ENCODE peak calls at places on chromosomes 3 and 15, in five cellular contexts. K, U, F, X and E are unnamed samples.

GRCh38 chr3:195522254-195523023 is 20.7 kb downstream of the PPP1R2 start:
- DNase-seq in K (no peak), X (no peak), F (no peak), U (no peak), E (no peak)

GRCh38 chr3:102183186-102183585 is 251.6 kb upstream of the ZPLD1 start:
- DNase-seq in X (no peak), F (no peak), U (no peak), K (no peak), E (no peak)

GRCh38 chr15:23497710-23498111 is 50.7 kb upstream of the GOLGA6L2 start:
- DNase-seq in F (peak), X (no peak), U (no peak), K (no peak), E (no peak)

GRCh38 chr15:60528530-60528929 is 49.6 kb upstream of the ICE2 start:
- DNase-seq in K (no peak), F (peak), U (no peak), X (no peak), E (no peak)

GRCh38 chr15:99452728-99453643 is 112.8 kb upstream of the MEF2A start:
- DNase-seq in K (peak), X (peak), U (peak), F (no peak), E (peak)

GRCh38 chr3:59056706-59057105 is 6.9 kb upstream of the CFAP20DC start:
- DNase-seq in K (no peak), U (no peak), F (peak), X (no peak), E (no peak)

GRCh38 chr3:161859870-161860450 is 363.4 kb downstream of the OTOL1 start:
- DNase-seq in K (no peak), X (no peak), F (no peak), U (no peak), E (no peak)

GRCh38 chr3:12138044-12138443 is 20.7 kb downstream of the TIMP4 start:
- DNase-seq in X (no peak), U (no peak), F (no peak), K (no peak), E (no peak)

GRCh38 chr3:124788254-124788745 is 58.0 kb downstream of the UMPS start:
- DNase-seq in X (no peak), F (no peak), U (no peak), K (no peak), E (no peak)

GRCh38 chr15:62624541-62625399 is 417.8 kb upstream of the TPM1 start:
- DNase-seq in K (no peak), X (no peak), F (peak), U (no peak), E (no peak)

GRCh38 chr15:53710906-53711305 is 48.6 kb downstream of the WDR72 start:
- DNase-seq in U (no peak), F (no peak), X (no peak), K (no peak), E (no peak)

GRCh38 chr3:17028363-17028762 is 143.6 kb downstream of the PLCL2 start:
- DNase-seq in X (no peak), F (no peak), U (no peak), K (no peak), E (no peak)

GRCh38 chr3:82707035-82707434 is 945.6 kb upstream of the GBE1 start:
- DNase-seq in K (no peak), F (no peak), U (no peak), X (peak), E (no peak)

GRCh38 chr3:56366641-56366984 is 101.7 kb downstream of the ERC2 start:
- DNase-seq in K (no peak), X (no peak), F (peak), U (no peak), E (no peak)

GRCh38 chr15:30941520-30941919 is 37.8 kb downstream of the FAN1 start:
- DNase-seq in X (no peak), F (no peak), K (no peak), U (no peak), E (no peak)

GRCh38 chr15:63597033-63597790 is at the start of gene FBXL22:
- DNase-seq in K (peak), F (no peak), X (no peak), U (peak), E (no peak)

GRCh38 chr15:73899197-73900128 is 26.1 kb downstream of the TBC1D21 start:
- DNase-seq in X (no peak), U (no peak), F (no peak), K (no peak), E (no peak)

GRCh38 chr3:129587061-129587460 is 19.4 kb downstream of the PLXND1 start:
- DNase-seq in F (no peak), X (no peak), K (no peak), U (no peak), E (no peak)

GRCh38 chr3:187400756-187401155 is 32.6 kb downstream of the RTP4 start:
- DNase-seq in X (no peak), K (no peak), F (no peak), U (no peak), E (no peak)

GRCh38 chr3:127722928-127723603 is 50.3 kb downstream of the ABTB1 start:
- DNase-seq in U (no peak), F (no peak), K (no peak), X (no peak), E (no peak)

GRCh38 chr3:55501905-55502304 is 14.8 kb upstream of the WNT5A start:
- DNase-seq in U (no peak), K (no peak), X (no peak), F (no peak), E (no peak)

GRCh38 chr3:146638718-146639117 is 33.6 kb upstream of the PLSCR5 start:
- DNase-seq in F (no peak), U (no peak), K (no peak), X (no peak), E (no peak)

GRCh38 chr15:47975422-47975821 is 145.4 kb upstream of the SLC24A5 start:
- DNase-seq in U (no peak), K (no peak), X (no peak), F (no peak), E (no peak)

GRCh38 chr3:50146316-50146901 is 8.7 kb upstream of the SEMA3F start:
- DNase-seq in K (no peak), U (no peak), F (no peak), X (no peak), E (no peak)
- TF ChIP-seq CTCF in K (no peak), U (no peak), F (no peak), X (no peak), E (no peak)

DNA sequence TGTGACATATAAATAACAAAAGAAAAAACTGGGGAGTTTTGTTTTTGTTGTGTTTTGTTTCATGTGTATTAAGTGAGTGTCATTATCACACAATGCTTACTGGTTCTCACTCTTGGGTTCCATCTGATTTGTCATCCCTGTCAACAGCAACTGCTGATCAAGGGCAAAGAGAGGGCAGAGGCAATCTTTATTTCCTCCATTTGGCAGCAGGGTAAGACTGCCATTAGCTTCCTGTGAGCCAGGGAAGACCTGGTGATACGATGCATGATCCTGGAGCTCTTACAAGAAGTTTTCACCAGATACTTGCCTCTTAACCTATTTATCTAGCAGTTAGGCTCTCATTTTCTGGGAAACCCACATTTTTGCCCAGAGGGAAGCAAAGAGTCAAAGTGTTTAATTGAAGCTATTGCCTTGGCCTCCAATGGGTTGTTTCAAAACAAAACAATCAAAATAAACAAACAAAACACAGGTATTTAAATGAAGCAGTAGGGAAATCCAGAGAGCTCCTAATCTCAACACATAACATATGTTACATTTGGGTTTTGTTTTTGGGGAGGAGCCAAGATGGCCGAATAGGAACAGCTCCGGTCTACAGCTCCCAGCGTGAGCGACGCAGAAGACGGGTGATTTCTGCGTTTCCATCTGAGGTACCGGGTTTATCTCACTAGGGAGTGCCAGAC is 529.8 kb downstream of the MAGI1 start:
- DNase-seq in K (no peak), U (no peak), X (no peak), F (no peak), E (no peak)
- H3K4me3 ChIP-seq in K (no peak), U (no peak), X (no peak), F (peak), E (no peak)

GRCh38 chr3:41329881-41330280 is 130.6 kb downstream of the CTNNB1 start:
- DNase-seq in F (peak), K (no peak), X (no peak), U (no peak), E (no peak)

GRCh38 chr3:41327718-41328117 is 128.4 kb downstream of the CTNNB1 start:
- DNase-seq in U (no peak), K (no peak), X (no peak), F (peak), E (no peak)

GRCh38 chr3:41330465-41330864 is 131.2 kb downstream of the CTNNB1 start:
- DNase-seq in F (peak), U (no peak), K (no peak), X (no peak), E (no peak)

GRCh38 chr3:41328916-41329315 is 129.6 kb downstream of the CTNNB1 start:
- DNase-seq in U (no peak), K (no peak), X (no peak), F (peak), E (no peak)

GRCh38 chr3:41331023-41331422 is 131.7 kb downstream of the CTNNB1 start:
- DNase-seq in F (no peak), K (no peak), X (no peak), U (no peak), E (no peak)
- TF ChIP-seq CTCF in F (no peak), K (no peak), X (no peak), U (no peak), E (no peak)

GRCh38 chr15:94671845-94672524 is 440.6 kb downstream of the MCTP2 start:
- DNase-seq in K (no peak), X (no peak), U (peak), F (peak), E (no peak)
- H3K4me3 ChIP-seq in K (no peak), X (no peak), U (no peak), F (no peak), E (no peak)

GRCh38 chr3:179653777-179654117 is 907 bp downstream of the USP13 start:
- DNase-seq in U (peak), F (peak), X (no peak), K (peak), E (no peak)

GRCh38 chr3:179655236-179655635 is 2.4 kb downstream of the USP13 start:
- DNase-seq in K (no peak), F (no peak), U (no peak), X (no peak), E (no peak)

GRCh38 chr3:179651687-179652466 is 963 bp upstream of the USP13 start:
- DNase-seq in F (no peak), X (no peak), U (no peak), K (no peak), E (no peak)

GRCh38 chr3:179652467-179653105 is at the start of gene USP13:
- DNase-seq in F (peak), U (peak), X (peak), K (peak), E (peak)

DNA sequence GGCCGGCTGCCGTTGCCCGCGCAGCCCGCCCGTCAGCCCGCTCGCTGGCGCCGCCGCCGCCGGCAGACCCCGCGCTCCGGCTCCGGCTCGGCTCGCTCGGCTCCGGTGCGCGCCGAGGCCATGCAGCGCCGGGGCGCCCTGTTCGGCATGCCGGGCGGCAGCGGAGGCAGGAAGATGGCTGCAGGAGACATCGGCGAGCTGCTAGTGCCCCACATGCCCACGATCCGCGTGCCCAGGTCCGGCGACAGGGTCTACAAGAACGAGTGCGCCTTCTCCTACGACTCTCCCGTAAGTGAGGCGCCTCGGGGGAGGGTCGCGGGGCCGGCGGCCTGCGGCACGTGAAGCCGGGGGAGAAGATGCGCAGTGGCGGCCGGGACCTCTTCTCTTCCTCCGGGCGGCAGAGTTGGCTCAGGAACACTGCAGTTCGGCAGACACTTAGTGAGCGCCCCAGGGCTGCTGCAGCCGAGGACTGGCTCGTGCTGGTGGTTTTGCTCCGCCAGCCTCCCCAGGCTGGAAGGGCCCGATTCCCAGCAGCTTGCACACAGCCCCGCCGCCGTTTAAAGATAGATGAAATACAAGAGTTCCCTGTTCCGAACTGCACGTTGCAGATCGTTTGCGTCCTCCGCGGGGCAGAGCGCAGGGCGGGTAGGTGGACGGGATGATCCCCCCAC is 401 bp downstream of the USP13 start:
- DNase-seq in F (peak), X (peak), K (peak), U (peak), E (peak)
- TF ChIP-seq CTCF in F (no peak), X (no peak), K (no peak), U (peak), E (no peak)

GRCh38 chr3:122777077-122777476 is 16.6 kb downstream of the HSPBAP1 start:
- DNase-seq in K (no peak), U (no peak), X (no peak), F (no peak), E (no peak)
- H3K4me3 ChIP-seq in K (no peak), U (no peak), X (no peak), F (no peak), E (peak)

GRCh38 chr3:143135150-143135549 is 15.6 kb downstream of the CHST2 start:
- DNase-seq in F (peak), X (no peak), K (no peak), U (no peak), E (no peak)
- TF ChIP-seq CTCF in F (peak), X (no peak), K (no peak), U (no peak), E (no peak)